ENCODE peak calls at places on chromosomes 16 and 17, in six cellular contexts. V is astrocyte, M is right atrium auricular region, S is bronchial epithelial cell, T is adrenal gland, X is heart right ventricle. D is an unnamed sample.
A peak's percentile ranks its signal among the peaks of the same experiment; 100 is the strongest.

GRCh38 chr17:45425125-45425983 is 7.3 kb downstream of the ARHGAP27 start:
- DNase-seq in X (peak; percentile 58), S (peak; percentile 94), T (no peak), M (no peak), V (peak; percentile 35), D (peak; percentile 37)

GRCh38 chr16:30967795-30968194 is 10.2 kb downstream of the SETD1A start:
- DNase-seq in S (no peak), X (no peak), M (no peak), T (no peak), V (no peak), D (no peak)

GRCh38 chr16:29147710-29148425 is 163.0 kb downstream of the LAT start:
- DNase-seq in T (no peak), V (no peak), S (no peak), X (no peak), M (no peak), D (no peak)

GRCh38 chr17:66964083-66964771 is at the start of gene CACNG4:
- DNase-seq in V (no peak), M (no peak), S (no peak), T (no peak), X (no peak), D (no peak)

GRCh38 chr16:19419691-19420060 is 2.0 kb downstream of the TMC5 start:
- DNase-seq in S (peak; percentile 97), T (no peak), V (peak; percentile 14), M (no peak), X (no peak), D (peak; percentile 29)

GRCh38 chr17:17514993-17515920 is 19.1 kb upstream of the RASD1 start:
- DNase-seq in M (no peak), T (no peak), X (no peak), V (peak; percentile 94), S (no peak), D (no peak)

GRCh38 chr16:2159052-2159838 is 3.7 kb downstream of the TRAF7 start:
- DNase-seq in M (peak; percentile 71), V (peak; percentile 72), T (no peak), S (no peak), X (peak; percentile 65), D (peak; percentile 75)

GRCh38 chr17:17196776-17197175 is 9.4 kb downstream of the PLD6 start:
- DNase-seq in V (no peak), T (no peak), X (no peak), S (no peak), M (no peak), D (no peak)

GRCh38 chr17:50511058-50511457 is 2.8 kb downstream of the MYCBPAP start:
- DNase-seq in X (no peak), M (no peak), S (peak; percentile 34), V (no peak), T (peak; percentile 48), D (no peak)

GRCh38 chr17:73232587-73233373 is 28.9 kb downstream of the CPSF4L start:
- DNase-seq in S (peak; percentile 51), X (no peak), M (no peak), T (peak; percentile 47), V (no peak), D (peak; percentile 14)

GRCh38 chr16:29820730-29821662 is 734 bp downstream of the MVP start:
- DNase-seq in S (peak; percentile 55), T (peak; percentile 83), V (no peak), X (peak; percentile 23), M (no peak), D (no peak)

GRCh38 chr16:3095869-3096268 is 3.2 kb downstream of the ZSCAN10 start:
- DNase-seq in T (no peak), V (no peak), S (no peak), X (peak; percentile 34), M (no peak), D (no peak)

GRCh38 chr16:82433042-82433441 is 193.7 kb upstream of the CDH13 start:
- DNase-seq in V (no peak), M (no peak), T (no peak), S (no peak), X (no peak), D (no peak)

DNA sequence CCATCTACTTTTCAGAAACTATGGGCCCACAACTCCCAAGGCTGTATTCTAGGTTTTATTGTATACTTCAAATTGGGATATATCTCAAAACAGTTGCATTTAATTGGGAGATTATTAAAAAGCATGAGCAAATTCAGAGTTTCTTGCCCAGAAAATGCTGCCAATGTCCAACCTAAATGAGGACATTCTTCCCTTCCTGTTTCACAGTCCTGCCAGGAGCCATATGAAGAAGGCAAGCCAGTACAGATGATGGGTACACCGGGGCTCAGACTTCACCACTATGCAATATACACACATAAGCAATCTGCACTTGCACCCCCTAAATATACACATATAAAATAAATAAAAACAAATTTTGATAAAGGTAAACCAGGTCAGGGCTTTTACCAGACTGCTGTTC is 34.0 kb upstream of the CBLN1 start:
- DNase-seq in S (no peak), M (no peak), T (no peak), X (no peak), V (no peak), D (no peak)
- H3K4me3 ChIP-seq in S (no peak overlapping the region), M (no peak overlapping the region), T (no peak overlapping the region), X (no peak overlapping the region), V (no peak overlapping the region), D (no peak overlapping the region)

GRCh38 chr16:56145369-56145768 is 45.9 kb upstream of the GNAO1 start:
- DNase-seq in V (no peak), X (no peak), S (no peak), T (no peak), M (no peak), D (no peak)
- H3K27me3 ChIP-seq in V (no peaks in the 10 kb centered on the region), X (no peaks in the 10 kb centered on the region), S (no peaks in the 10 kb centered on the region), T (no peaks in the 10 kb centered on the region), M (no peaks in the 10 kb centered on the region), D (no peaks in the 10 kb centered on the region)

GRCh38 chr16:66167564-66168291 is 198.8 kb upstream of the CDH5 start:
- DNase-seq in X (no peak), M (peak; percentile 58), T (peak; percentile 35), V (peak; percentile 96), S (no peak), D (no peak)
- TF ChIP-seq CTCF in X (no peak), M (no peak), T (peak; percentile 37), V (no peak), S (no peak), D (peak; percentile 57)

GRCh38 chr17:266701-267656 is 85.5 kb upstream of the DOC2B start:
- DNase-seq in M (peak; percentile 89), X (peak; percentile 81), S (no peak), V (peak; percentile 49), T (peak; percentile 44), D (no peak)
- H3K4me3 ChIP-seq in M (no peak overlapping the region), X (no peak overlapping the region), S (no peak overlapping the region), V (no peak overlapping the region), T (no peak overlapping the region), D (no peak overlapping the region)

GRCh38 chr17:82231312-82231561 is 2.4 kb downstream of the SLC16A3 start:
- DNase-seq in V (no peak), T (no peak), S (no peak), M (no peak), X (no peak), D (no peak)

GRCh38 chr17:82230627-82231311 is 1.9 kb downstream of the SLC16A3 start:
- DNase-seq in X (peak; percentile 88), T (peak; percentile 80), M (peak; percentile 85), V (peak; percentile 60), S (peak; percentile 30), D (peak; percentile 64)

GRCh38 chr17:82231562-82232321 is 2.9 kb downstream of the SLC16A3 start:
- DNase-seq in M (peak; percentile 88), S (no peak), V (no peak), X (peak; percentile 76), T (peak; percentile 60), D (no peak)

GRCh38 chr17:82232876-82233785 is 4.3 kb downstream of the SLC16A3 start:
- DNase-seq in X (no peak), M (no peak), V (no peak), S (no peak), T (peak; percentile 29), D (no peak)

GRCh38 chr17:82232322-82232785 is 3.5 kb downstream of the SLC16A3 start:
- DNase-seq in T (peak; percentile 43), S (no peak), M (no peak), V (no peak), X (no peak), D (no peak)
- H3K27me3 ChIP-seq in T (no peaks in the 10 kb centered on the region), S (no peaks in the 10 kb centered on the region), M (no peaks in the 10 kb centered on the region), V (no peaks in the 10 kb centered on the region), X (no peaks in the 10 kb centered on the region), D (no peaks in the 10 kb centered on the region)

GRCh38 chr16:68093816-68094613 is 8.8 kb downstream of the NFATC3 start:
- DNase-seq in V (peak; percentile 15), M (no peak), S (peak; percentile 42), T (no peak), X (no peak), D (no peak)
- TF ChIP-seq CTCF in V (peak; percentile 47), M (peak; percentile 40), S (peak; percentile 26), T (peak; percentile 51), X (no peak), D (peak; percentile 65)

D was measured in brain microvascular endothelial cell.